ENCODE peak calls at places on chromosomes 11 and 22, in eight cellular contexts. One of them, this sample, is unnamed.

GRCh38 chr11:32188785-32189184 is 97.9 kb downstream of the RCN1 start:
- DNase-seq in cerebellar cortex: no peak
- DNase-seq in activated CD4-positive, alpha-beta T cell treated with anti-CD3 and anti-CD28 coated beads for 24 hours: no peak
- DNase-seq in LHCN-M2: no peak
- DNase-seq in lung: no peak
- DNase-seq in frontal cortex: no peak
- DNase-seq in lower leg skin: no peak
- DNase-seq in stromal cell of bone marrow: no peak
- DNase-seq in this sample: no peak

GRCh38 chr22:49514656-49515055 is 313.0 kb downstream of the BRD1 start:
- DNase-seq in cerebellar cortex: peak
- DNase-seq in activated CD4-positive, alpha-beta T cell treated with anti-CD3 and anti-CD28 coated beads for 24 hours: no peak
- DNase-seq in LHCN-M2: no peak
- DNase-seq in lung: no peak
- DNase-seq in frontal cortex: peak
- DNase-seq in lower leg skin: no peak
- DNase-seq in stromal cell of bone marrow: no peak
- DNase-seq in this sample: no peak

GRCh38 chr11:78685156-78685555 is 110.5 kb upstream of the NARS2 start:
- DNase-seq in cerebellar cortex: no peak
- DNase-seq in activated CD4-positive, alpha-beta T cell treated with anti-CD3 and anti-CD28 coated beads for 24 hours: no peak
- DNase-seq in LHCN-M2: no peak
- DNase-seq in lung: no peak
- DNase-seq in frontal cortex: no peak
- DNase-seq in lower leg skin: no peak
- DNase-seq in stromal cell of bone marrow: no peak
- DNase-seq in this sample: no peak

GRCh38 chr11:87454246-87454645 is 416.5 kb downstream of the TMEM135 start:
- DNase-seq in cerebellar cortex: no peak
- DNase-seq in activated CD4-positive, alpha-beta T cell treated with anti-CD3 and anti-CD28 coated beads for 24 hours: no peak
- DNase-seq in LHCN-M2: peak
- DNase-seq in lung: no peak
- DNase-seq in frontal cortex: no peak
- DNase-seq in lower leg skin: no peak
- DNase-seq in stromal cell of bone marrow: no peak
- DNase-seq in this sample: no peak

GRCh38 chr11:72591785-72592490 is 82.3 kb downstream of the PDE2A start:
- DNase-seq in cerebellar cortex: peak
- DNase-seq in activated CD4-positive, alpha-beta T cell treated with anti-CD3 and anti-CD28 coated beads for 24 hours: no peak
- DNase-seq in LHCN-M2: no peak
- DNase-seq in lung: no peak
- DNase-seq in frontal cortex: no peak
- DNase-seq in lower leg skin: no peak
- DNase-seq in stromal cell of bone marrow: no peak
- DNase-seq in this sample: no peak

GRCh38 chr11:121426476-121427454 is 25.3 kb upstream of the SORL1 start:
- DNase-seq in cerebellar cortex: no peak
- DNase-seq in activated CD4-positive, alpha-beta T cell treated with anti-CD3 and anti-CD28 coated beads for 24 hours: no peak
- DNase-seq in LHCN-M2: no peak
- DNase-seq in lung: no peak
- DNase-seq in frontal cortex: peak
- DNase-seq in lower leg skin: no peak
- DNase-seq in stromal cell of bone marrow: no peak
- DNase-seq in this sample: no peak

GRCh38 chr11:119486016-119486415 is 63.0 kb upstream of the THY1 start:
- DNase-seq in cerebellar cortex: no peak
- DNase-seq in activated CD4-positive, alpha-beta T cell treated with anti-CD3 and anti-CD28 coated beads for 24 hours: no peak
- DNase-seq in LHCN-M2: no peak
- DNase-seq in lung: no peak
- DNase-seq in frontal cortex: no peak
- DNase-seq in lower leg skin: no peak
- DNase-seq in stromal cell of bone marrow: no peak
- DNase-seq in this sample: no peak

GRCh38 chr11:86812981-86813380 is 12.6 kb downstream of the PRSS23 start:
- DNase-seq in cerebellar cortex: no peak
- DNase-seq in activated CD4-positive, alpha-beta T cell treated with anti-CD3 and anti-CD28 coated beads for 24 hours: no peak
- DNase-seq in LHCN-M2: no peak
- DNase-seq in lung: no peak
- DNase-seq in frontal cortex: no peak
- DNase-seq in lower leg skin: no peak
- DNase-seq in stromal cell of bone marrow: no peak
- DNase-seq in this sample: no peak

GRCh38 chr11:45489281-45489906 is 176.0 kb downstream of the CHST1 start:
- DNase-seq in cerebellar cortex: no peak
- DNase-seq in activated CD4-positive, alpha-beta T cell treated with anti-CD3 and anti-CD28 coated beads for 24 hours: no peak
- DNase-seq in LHCN-M2: no peak
- DNase-seq in lung: no peak
- DNase-seq in frontal cortex: no peak
- DNase-seq in lower leg skin: no peak
- DNase-seq in stromal cell of bone marrow: no peak
- DNase-seq in this sample: no peak

GRCh38 chr11:126293726-126294125 is 10.1 kb upstream of the DCPS start:
- DNase-seq in cerebellar cortex: no peak
- DNase-seq in activated CD4-positive, alpha-beta T cell treated with anti-CD3 and anti-CD28 coated beads for 24 hours: no peak
- DNase-seq in LHCN-M2: no peak
- DNase-seq in lung: no peak
- DNase-seq in frontal cortex: no peak
- DNase-seq in lower leg skin: no peak
- DNase-seq in stromal cell of bone marrow: no peak
- DNase-seq in this sample: no peak

GRCh38 chr22:45308624-45309421 is 911 bp upstream of the FAM118A start:
- DNase-seq in cerebellar cortex: no peak
- DNase-seq in activated CD4-positive, alpha-beta T cell treated with anti-CD3 and anti-CD28 coated beads for 24 hours: no peak
- DNase-seq in LHCN-M2: no peak
- DNase-seq in lung: no peak
- DNase-seq in frontal cortex: no peak
- DNase-seq in lower leg skin: no peak
- DNase-seq in stromal cell of bone marrow: no peak
- DNase-seq in this sample: no peak

GRCh38 chr22:20972014-20972797 is 5.2 kb downstream of the AIFM3 start:
- DNase-seq in cerebellar cortex: no peak
- DNase-seq in activated CD4-positive, alpha-beta T cell treated with anti-CD3 and anti-CD28 coated beads for 24 hours: no peak
- DNase-seq in LHCN-M2: no peak
- DNase-seq in lung: no peak
- DNase-seq in frontal cortex: no peak
- DNase-seq in lower leg skin: no peak
- DNase-seq in stromal cell of bone marrow: no peak
- DNase-seq in this sample: no peak

GRCh38 chr11:1053121-1053901 is 16.8 kb upstream of the MUC6 start:
- DNase-seq in cerebellar cortex: no peak
- DNase-seq in activated CD4-positive, alpha-beta T cell treated with anti-CD3 and anti-CD28 coated beads for 24 hours: no peak
- DNase-seq in LHCN-M2: peak
- DNase-seq in lung: no peak
- DNase-seq in frontal cortex: no peak
- DNase-seq in lower leg skin: no peak
- DNase-seq in stromal cell of bone marrow: no peak
- DNase-seq in this sample: no peak

GRCh38 chr11:90851196-90851595 is 628.3 kb upstream of the CHORDC1 start:
- DNase-seq in cerebellar cortex: no peak
- DNase-seq in activated CD4-positive, alpha-beta T cell treated with anti-CD3 and anti-CD28 coated beads for 24 hours: no peak
- DNase-seq in LHCN-M2: no peak
- DNase-seq in lung: no peak
- DNase-seq in frontal cortex: no peak
- DNase-seq in lower leg skin: no peak
- DNase-seq in stromal cell of bone marrow: no peak
- DNase-seq in this sample: no peak

GRCh38 chr11:32884770-32885384 is 7.7 kb upstream of the QSER1 start:
- DNase-seq in cerebellar cortex: peak
- DNase-seq in activated CD4-positive, alpha-beta T cell treated with anti-CD3 and anti-CD28 coated beads for 24 hours: no peak
- DNase-seq in LHCN-M2: peak
- DNase-seq in lung: no peak
- DNase-seq in frontal cortex: no peak
- DNase-seq in lower leg skin: no peak
- DNase-seq in stromal cell of bone marrow: no peak
- DNase-seq in this sample: no peak

GRCh38 chr11:77392842-77393241 is 81.1 kb downstream of the PAK1 start:
- DNase-seq in cerebellar cortex: no peak
- DNase-seq in activated CD4-positive, alpha-beta T cell treated with anti-CD3 and anti-CD28 coated beads for 24 hours: no peak
- DNase-seq in LHCN-M2: no peak
- DNase-seq in lung: no peak
- DNase-seq in frontal cortex: no peak
- DNase-seq in lower leg skin: no peak
- DNase-seq in stromal cell of bone marrow: no peak
- DNase-seq in this sample: no peak

GRCh38 chr11:96827164-96827563 is 437.4 kb downstream of the JRKL start:
- DNase-seq in cerebellar cortex: no peak
- DNase-seq in activated CD4-positive, alpha-beta T cell treated with anti-CD3 and anti-CD28 coated beads for 24 hours: no peak
- DNase-seq in LHCN-M2: peak
- DNase-seq in lung: no peak
- DNase-seq in frontal cortex: peak
- DNase-seq in lower leg skin: no peak
- DNase-seq in stromal cell of bone marrow: peak
- DNase-seq in this sample: no peak

GRCh38 chr11:32830796-32831195 is 1.1 kb downstream of the PRRG4 start:
- DNase-seq in cerebellar cortex: no peak
- DNase-seq in activated CD4-positive, alpha-beta T cell treated with anti-CD3 and anti-CD28 coated beads for 24 hours: no peak
- DNase-seq in LHCN-M2: no peak
- DNase-seq in lung: no peak
- DNase-seq in frontal cortex: no peak
- DNase-seq in lower leg skin: no peak
- DNase-seq in stromal cell of bone marrow: no peak
- DNase-seq in this sample: no peak

GRCh38 chr22:48706934-48707748 is 1120.5 kb downstream of the BRD1 start:
- DNase-seq in cerebellar cortex: no peak
- DNase-seq in activated CD4-positive, alpha-beta T cell treated with anti-CD3 and anti-CD28 coated beads for 24 hours: no peak
- DNase-seq in LHCN-M2: no peak
- DNase-seq in lung: no peak
- DNase-seq in frontal cortex: no peak
- DNase-seq in lower leg skin: no peak
- DNase-seq in stromal cell of bone marrow: no peak
- DNase-seq in this sample: no peak

GRCh38 chr11:4443479-4443878 is 5.6 kb upstream of the OR52K2 start:
- DNase-seq in cerebellar cortex: no peak
- DNase-seq in activated CD4-positive, alpha-beta T cell treated with anti-CD3 and anti-CD28 coated beads for 24 hours: no peak
- DNase-seq in LHCN-M2: no peak
- DNase-seq in lung: no peak
- DNase-seq in frontal cortex: no peak
- DNase-seq in lower leg skin: no peak
- DNase-seq in stromal cell of bone marrow: no peak
- DNase-seq in this sample: no peak

GRCh38 chr11:86447763-86448480 is 73.2 kb downstream of the CCDC81 start:
- DNase-seq in cerebellar cortex: no peak
- DNase-seq in activated CD4-positive, alpha-beta T cell treated with anti-CD3 and anti-CD28 coated beads for 24 hours: no peak
- DNase-seq in LHCN-M2: no peak
- DNase-seq in lung: no peak
- DNase-seq in frontal cortex: no peak
- DNase-seq in lower leg skin: no peak
- DNase-seq in stromal cell of bone marrow: no peak
- DNase-seq in this sample: no peak

GRCh38 chr11:64918056-64918455 is 1.0 kb upstream of the ATG2A start:
- DNase-seq in cerebellar cortex: peak
- DNase-seq in activated CD4-positive, alpha-beta T cell treated with anti-CD3 and anti-CD28 coated beads for 24 hours: no peak
- DNase-seq in LHCN-M2: peak
- DNase-seq in lung: no peak
- DNase-seq in frontal cortex: no peak
- DNase-seq in lower leg skin: no peak
- DNase-seq in stromal cell of bone marrow: peak
- DNase-seq in this sample: no peak

This sample was measured in stimulated activated effector memory CD8-positive, alpha-beta T cell treated with anti-CD3 and anti-CD28 coated beads, Interleukin-12 subunit alpha, Interleukin-12 subunit beta, amount 100 ng/mL, for 72 hours.